ENCODE peak calls at places on chromosomes 2 and 18, in seven cellular contexts. A, K, J, M, D, N and W are unnamed samples.
A peak's percentile ranks its signal among the peaks of the same experiment; 100 is the strongest.

GRCh38 chr18:74944676-74945075 is 264.3 kb downstream of the PTGR3 start:
- DNase-seq in J (no peak), A (no peak), M (no peak), K (no peak), N (no peak), D (no peak), W (no peak)

GRCh38 chr2:43300222-43300621 is 73.8 kb upstream of the ZFP36L2 start:
- DNase-seq in J (no peak), D (no peak), A (no peak), M (no peak), K (no peak), N (no peak), W (no peak)

GRCh38 chr18:22932885-22933205 is 283 bp upstream of the RBBP8 start:
- DNase-seq in K (no peak), A (no peak), N (no peak), D (no peak), M (no peak), J (no peak), W (no peak)

GRCh38 chr2:66317268-66317899 is 117.5 kb upstream of the MEIS1 start:
- DNase-seq in K (no peak), A (no peak), J (no peak), D (no peak), M (no peak), N (no peak), W (no peak)

GRCh38 chr2:180966378-180966777 is 14.0 kb upstream of the UBE2E3 start:
- DNase-seq in N (no peak), D (no peak), M (no peak), J (no peak), A (no peak), K (no peak), W (no peak)

GRCh38 chr2:121483021-121483420 is 47.7 kb upstream of the RNU4ATAC start:
- DNase-seq in A (no peak), K (peak; percentile 62), M (no peak), J (peak; percentile 77), N (no peak), D (no peak), W (peak; percentile 33)

GRCh38 chr2:240278661-240279060 is 138.2 kb upstream of the OTOS start:
- DNase-seq in A (no peak), J (peak; percentile 24), K (no peak), M (no peak), N (no peak), D (no peak), W (no peak)

GRCh38 chr2:109410021-109410815 is 203.5 kb downstream of the SEPTIN10 start:
- DNase-seq in K (peak; percentile 5), D (no peak), M (no peak), N (no peak), J (no peak), A (no peak), W (no peak)

GRCh38 chr2:96924775-96925747 is 55.2 kb upstream of the SEMA4C start:
- DNase-seq in K (no peak), J (no peak), M (no peak), N (peak; percentile 65), D (no peak), A (peak; percentile 38), W (no peak)

GRCh38 chr2:230664128-230664527 is 48.5 kb upstream of the CAB39 start:
- DNase-seq in D (no peak), A (no peak), M (no peak), N (peak; percentile 41), K (peak; percentile 72), J (no peak), W (no peak)

GRCh38 chr2:126239560-126239959 is 416.4 kb upstream of the GYPC start:
- DNase-seq in M (no peak), J (no peak), A (no peak), N (no peak), D (no peak), K (no peak), W (no peak)

GRCh38 chr2:220891405-220891804 is 680.7 kb downstream of the EPHA4 start:
- DNase-seq in D (no peak), K (peak; percentile 84), M (no peak), N (no peak), A (no peak), J (peak; percentile 40), W (peak; percentile 60)

GRCh38 chr2:238947920-238948710 is 100.2 kb downstream of the TWIST2 start:
- DNase-seq in N (peak; percentile 18), K (peak; percentile 87), J (peak; percentile 95), D (peak; percentile 31), M (peak; percentile 74), A (no peak), W (peak; percentile 77)

GRCh38 chr2:231597014-231597611 is 4.4 kb downstream of the TEX44 start:
- DNase-seq in J (peak; percentile 14), A (no peak), D (no peak), M (no peak), K (peak; percentile 36), N (no peak), W (no peak)

GRCh38 chr2:121136323-121136722 is 148.7 kb downstream of the TFCP2L1 start:
- DNase-seq in K (no peak), M (no peak), A (no peak), N (no peak), D (no peak), J (no peak), W (no peak)

GRCh38 chr2:201858781-201859180 is 52.4 kb downstream of the CDK15 start:
- DNase-seq in J (no peak), N (peak; percentile 30), K (peak; percentile 86), A (no peak), M (no peak), D (peak; percentile 28), W (no peak)

GRCh38 chr18:34608064-34608463 is 102.0 kb upstream of the DTNA start:
- DNase-seq in J (no peak), K (no peak), N (no peak), D (no peak), A (no peak), M (no peak), W (no peak)

GRCh38 chr2:219496781-219497494 is 1.8 kb upstream of the GMPPA start:
- DNase-seq in J (no peak), N (no peak), D (peak; percentile 31), M (no peak), K (peak; percentile 13), A (no peak), W (no peak)

GRCh38 chr2:147390475-147390874 is 454.4 kb upstream of the ACVR2A start:
- DNase-seq in N (no peak), M (no peak), A (no peak), J (no peak), D (no peak), K (no peak), W (no peak)

GRCh38 chr2:216406861-216407260 is 5.4 kb upstream of the SMARCAL1 start:
- DNase-seq in N (no peak), J (no peak), D (no peak), K (no peak), M (no peak), A (no peak), W (no peak)

GRCh38 chr2:3149441-3150217 is 228.0 kb downstream of the EIPR1 start:
- DNase-seq in M (no peak), D (no peak), J (no peak), N (no peak), K (no peak), A (no peak), W (no peak)

GRCh38 chr18:79962835-79963657 is 1.4 kb upstream of the HSBP1L1 start:
- DNase-seq in M (no peak), K (no peak), D (peak; percentile 32), N (peak; percentile 45), A (peak; percentile 45), J (no peak), W (no peak)

GRCh38 chr2:19425419-19425818 is 67.0 kb upstream of the OSR1 start:
- DNase-seq in N (no peak), M (no peak), J (peak; percentile 33), K (peak; percentile 2), A (no peak), D (no peak), W (peak; percentile 71)

GRCh38 chr2:120606931-120607330 is 128.7 kb upstream of the GLI2 start:
- DNase-seq in J (no peak), M (no peak), K (no peak), D (no peak), A (no peak), N (no peak), W (no peak)

GRCh38 chr2:120675460-120676130 is 60.1 kb upstream of the GLI2 start:
- DNase-seq in J (peak; percentile 75), D (peak; percentile 66), N (peak; percentile 55), M (peak; percentile 51), K (peak; percentile 40), A (peak; percentile 14), W (no peak)

GRCh38 chr2:70767699-70768584 is at the start of gene ADD2:
- DNase-seq in M (peak; percentile 66), N (peak; percentile 63), D (no peak), A (no peak), J (peak; percentile 3), K (peak; percentile 10), W (no peak)

GRCh38 chr18:29838556-29838955 is 1204.0 kb downstream of the DSC3 start:
- DNase-seq in J (no peak), N (no peak), A (no peak), K (no peak), D (no peak), M (no peak), W (no peak)

GRCh38 chr2:219022041-219022440 is 19.3 kb downstream of the CFAP65 start:
- DNase-seq in D (no peak), M (no peak), N (no peak), A (no peak), J (no peak), K (no peak), W (no peak)

GRCh38 chr2:230885467-230886130 is 20.9 kb downstream of the ITM2C start:
- DNase-seq in J (peak; percentile 34), D (no peak), N (peak; percentile 46), A (no peak), M (peak; percentile 54), K (peak; percentile 77), W (peak; percentile 28)

GRCh38 chr18:74803769-74804168 is 206.1 kb downstream of the ZNF407 start:
- DNase-seq in J (no peak), K (no peak), N (no peak), D (no peak), A (no peak), M (no peak), W (no peak)

GRCh38 chr2:45843136-45843535 is 191.7 kb downstream of the PRKCE start:
- DNase-seq in J (no peak), K (no peak), D (no peak), M (no peak), A (no peak), N (peak; percentile 49), W (no peak)

GRCh38 chr2:109172556-109173105 is 43.6 kb downstream of the SH3RF3 start:
- DNase-seq in D (no peak), K (no peak), A (no peak), M (no peak), N (no peak), J (no peak), W (no peak)

GRCh38 chr18:50630895-50631294 is 71.0 kb downstream of the MAPK4 start:
- DNase-seq in A (no peak), D (no peak), M (no peak), N (no peak), J (no peak), K (no peak), W (no peak)

GRCh38 chr2:172962824-172963223 is 112.8 kb upstream of the MAP3K20 start:
- DNase-seq in A (no peak), D (no peak), J (peak; percentile 75), M (no peak), N (no peak), K (peak; percentile 48), W (no peak)

GRCh38 chr2:195645413-195645812 is 11.6 kb upstream of the SLC39A10 start:
- DNase-seq in M (no peak), K (no peak), J (no peak), N (no peak), A (no peak), D (no peak), W (no peak)

GRCh38 chr18:7926526-7926925 is 359.4 kb downstream of the PTPRM start:
- DNase-seq in A (no peak), N (no peak), J (no peak), M (no peak), D (no peak), K (no peak), W (no peak)

GRCh38 chr2:173075056-173075780 is 428 bp upstream of the MAP3K20 start:
- DNase-seq in J (no peak), N (no peak), M (no peak), A (no peak), D (no peak), K (no peak), W (no peak)

GRCh38 chr2:109470121-109470921 is 143.4 kb downstream of the SEPTIN10 start:
- DNase-seq in N (no peak), K (peak; percentile 63), M (peak; percentile 95), J (peak; percentile 67), D (peak; percentile 77), A (no peak), W (no peak)